ENCODE peak calls at places on chromosomes 11 and 22, in four cellular contexts. N is K562, S is GM12878, K is HL-60. I is an unnamed sample.

GRCh38 chr11:130037058-130037457 is 32.6 kb upstream of the APLP2 start:
- DNase-seq in N (no peak), S (no peak), K (no peak), I (peak; percentile 77)

GRCh38 chr22:44661070-44661469 is 40.9 kb upstream of the PRR5 start:
- DNase-seq in N (no peak), S (no peak), K (no peak), I (no peak)

GRCh38 chr11:65431452-65432132 is 9.0 kb downstream of the NEAT1 start:
- DNase-seq in N (no peak), S (no peak), K (no peak), I (no peak)

GRCh38 chr11:16791494-16791961 is 53.1 kb downstream of the C11orf58 start:
- DNase-seq in N (no peak), S (no peak), K (no peak), I (peak; percentile 24)

GRCh38 chr11:62981743-62982142 is 3.0 kb downstream of the SLC22A6 start:
- DNase-seq in N (no peak), S (no peak), K (no peak), I (no peak)

GRCh38 chr11:133901999-133902398 is 54.8 kb downstream of the IGSF9B start:
- DNase-seq in N (no peak), S (no peak), K (no peak), I (no peak)

GRCh38 chr22:50320671-50321325 is 6.0 kb downstream of the DENND6B start:
- DNase-seq in N (peak; percentile 3), S (no peak), K (no peak), I (no peak)

GRCh38 chr22:47209547-47210023 is 447.1 kb downstream of the TBC1D22A start:
- DNase-seq in N (no peak), S (no peak), K (no peak), I (no peak)

GRCh38 chr11:16028406-16028805 is 327.9 kb downstream of the SOX6 start:
- DNase-seq in N (no peak), S (no peak), K (no peak), I (no peak)

GRCh38 chr11:118882489-118882888 is 1.2 kb upstream of the CXCR5 start:
- DNase-seq in N (no peak), S (no peak), K (no peak), I (no peak)

GRCh38 chr11:66289548-66290331 is 797 bp upstream of the YIF1A start:
- DNase-seq in N (peak; percentile 82), S (peak; percentile 45), K (no peak), I (no peak)

GRCh38 chr11:100719809-100720221 is 32.7 kb downstream of the ARHGAP42 start:
- DNase-seq in N (no peak), S (no peak), K (no peak), I (no peak)

GRCh38 chr11:33531743-33532181 is 168.9 kb downstream of the C11orf91 start:
- DNase-seq in N (no peak), S (no peak), K (no peak), I (no peak)

GRCh38 chr22:45550416-45550815 is 47.7 kb downstream of the FBLN1 start:
- DNase-seq in N (no peak), S (no peak), K (no peak), I (no peak)

GRCh38 chr11:56705784-56706396 is 7.0 kb downstream of the OR9G1 start:
- DNase-seq in N (no peak), S (no peak), K (no peak), I (no peak)

GRCh38 chr11:109085708-109086373 is 336.1 kb upstream of the C11orf87 start:
- DNase-seq in N (no peak), S (no peak), K (no peak), I (no peak)

GRCh38 chr11:109865558-109866186 is 227.5 kb upstream of the ZC3H12C start:
- DNase-seq in N (no peak), S (no peak), K (no peak), I (no peak)

GRCh38 chr11:102237096-102237735 is 80.1 kb upstream of the BIRC3 start:
- DNase-seq in N (no peak), S (no peak), K (no peak), I (no peak)

GRCh38 chr11:9601041-9601875 is 27.8 kb downstream of the WEE1 start:
- DNase-seq in N (no peak), S (peak; percentile 95), K (peak; percentile 66), I (no peak)

GRCh38 chr11:35088226-35088625 is 50.7 kb upstream of the CD44 start:
- DNase-seq in N (no peak), S (no peak), K (no peak), I (no peak)

GRCh38 chr22:49087716-49088660 is 739.7 kb downstream of the BRD1 start:
- DNase-seq in N (no peak), S (no peak), K (no peak), I (no peak)

GRCh38 chr11:19080579-19080993 is 20.1 kb upstream of the MRGPRX2 start:
- DNase-seq in N (no peak), S (no peak), K (no peak), I (peak; percentile 65)

GRCh38 chr22:19523240-19524169 is 705 bp downstream of the CLDN5 start:
- DNase-seq in N (peak; percentile 56), S (no peak), K (peak; percentile 35), I (no peak)

DNA sequence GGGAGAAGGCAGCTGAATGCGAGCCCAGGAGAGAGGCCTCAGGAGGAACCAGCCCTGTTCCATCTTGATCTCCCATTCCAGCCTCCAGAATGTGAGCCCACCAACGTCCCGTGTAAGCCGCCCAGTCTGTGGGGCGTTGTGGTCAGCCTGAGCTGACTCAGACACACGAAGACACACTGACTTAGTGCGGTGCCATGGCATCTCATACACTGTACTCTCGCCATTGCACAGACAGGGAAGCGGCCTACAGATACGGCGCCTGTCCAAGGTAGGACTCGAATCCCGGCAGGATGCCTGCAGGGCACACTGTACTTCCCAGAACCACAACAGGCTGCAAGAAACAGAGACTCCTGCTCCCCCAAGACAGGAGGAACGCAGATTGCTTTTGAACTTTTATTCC is 179.6 kb downstream of the CTTN start:
- DNase-seq in N (no peak), S (no peak), K (no peak), I (no peak)
- TF ChIP-seq GABPA in N (no peak), S (no peak), K (no peak), I (no peak)

DNA sequence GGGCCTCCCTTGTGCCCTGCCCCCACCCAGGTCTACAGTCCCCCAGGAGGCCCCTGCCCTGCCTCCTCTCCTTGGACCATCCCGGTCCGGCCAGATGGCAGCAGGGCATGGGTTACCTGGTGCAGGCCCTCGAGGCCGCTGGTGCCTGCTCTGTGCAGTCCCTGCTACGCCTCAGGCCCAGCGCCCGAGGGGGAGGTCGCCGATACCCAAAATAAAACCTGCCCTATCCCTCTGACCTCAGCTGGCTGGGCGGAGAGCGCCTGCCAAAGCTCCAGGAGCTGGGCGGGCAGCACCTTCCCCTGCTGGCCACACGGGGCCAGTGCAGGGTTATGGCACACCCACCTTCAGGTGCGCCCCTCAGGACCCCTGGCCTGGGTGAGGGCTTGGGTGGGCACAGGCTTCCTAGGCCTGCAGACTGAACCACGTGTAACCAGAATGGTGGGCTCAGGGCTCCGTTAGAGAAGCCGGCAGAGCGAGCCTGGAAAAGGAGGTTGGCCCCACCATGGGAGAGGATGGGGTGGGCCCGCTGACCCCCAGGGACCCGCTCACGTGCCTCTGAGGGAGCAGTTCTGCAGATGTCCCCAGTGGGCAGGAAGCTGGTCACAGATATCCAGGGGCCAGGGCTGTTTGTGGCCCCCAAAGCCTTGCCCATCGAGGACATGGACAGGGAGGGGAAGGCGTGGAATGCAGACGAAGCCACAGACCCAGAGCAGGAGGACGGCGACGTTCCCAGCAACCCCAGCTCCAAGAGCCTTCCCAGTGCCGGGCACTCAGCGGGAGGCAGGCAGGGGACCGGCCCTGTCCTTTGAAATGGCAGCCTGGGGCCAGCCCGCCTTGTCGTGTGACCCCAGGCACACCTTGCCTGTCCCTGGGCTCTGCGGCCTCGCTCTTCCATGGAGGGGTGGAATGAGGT is 1.7 kb upstream of the TNNT3 start:
- DNase-seq in N (peak; percentile 47), S (no peak), K (no peak), I (no peak)
- TF ChIP-seq GABPA in N (no peak), S (no peak), K (no peak), I (no peak)

GRCh38 chr11:46347637-46348311 is 511 bp downstream of the DGKZ start:
- DNase-seq in N (peak; percentile 49), S (no peak), K (no peak), I (no peak)

GRCh38 chr11:46345881-46346484 is 1.3 kb upstream of the DGKZ start:
- DNase-seq in N (no peak), S (no peak), K (no peak), I (no peak)

GRCh38 chr11:46346886-46347636 is at the start of gene DGKZ:
- DNase-seq in N (peak; percentile 97), S (no peak), K (peak; percentile 83), I (peak; percentile 66)

GRCh38 chr11:46343520-46343919 is 3.7 kb upstream of the DGKZ start:
- DNase-seq in N (no peak), S (no peak), K (no peak), I (peak; percentile 50)

DNA sequence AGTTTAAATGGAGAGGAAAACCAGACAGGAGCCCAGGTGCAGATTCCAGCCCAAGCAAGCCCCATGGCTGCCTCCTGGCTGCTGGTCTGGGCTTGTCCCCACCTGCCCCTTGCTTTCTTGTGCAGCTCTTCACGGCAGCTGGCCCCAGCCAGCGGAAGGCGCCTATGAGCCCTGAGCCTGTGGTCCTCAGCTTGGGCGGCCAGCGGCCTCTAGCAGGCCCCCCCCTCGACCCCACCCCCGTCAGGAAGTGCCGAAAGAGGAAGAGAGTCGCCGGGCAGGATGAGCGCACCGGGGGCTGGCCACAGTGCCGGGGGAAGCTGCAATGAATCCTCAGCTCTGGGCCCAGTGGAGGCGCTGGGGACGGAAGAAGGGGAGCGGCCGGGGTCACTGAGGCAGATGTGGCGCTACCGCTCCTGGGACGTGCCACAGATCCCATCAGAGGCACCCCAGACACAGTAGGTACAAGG is 2.1 kb upstream of the DGKZ start:
- DNase-seq in N (no peak), S (no peak), K (peak; percentile 86), I (no peak)
- TF ChIP-seq GABPA in N (peak; percentile 23), S (no peak), K (peak; percentile 47), I (no peak)

GRCh38 chr11:1879941-1880720 is 11.6 kb downstream of the PRR33 start:
- DNase-seq in N (no peak), S (no peak), K (no peak), I (no peak)
- TF ChIP-seq GABPA in N (no peak), S (no peak), K (no peak), I (no peak)

DNA sequence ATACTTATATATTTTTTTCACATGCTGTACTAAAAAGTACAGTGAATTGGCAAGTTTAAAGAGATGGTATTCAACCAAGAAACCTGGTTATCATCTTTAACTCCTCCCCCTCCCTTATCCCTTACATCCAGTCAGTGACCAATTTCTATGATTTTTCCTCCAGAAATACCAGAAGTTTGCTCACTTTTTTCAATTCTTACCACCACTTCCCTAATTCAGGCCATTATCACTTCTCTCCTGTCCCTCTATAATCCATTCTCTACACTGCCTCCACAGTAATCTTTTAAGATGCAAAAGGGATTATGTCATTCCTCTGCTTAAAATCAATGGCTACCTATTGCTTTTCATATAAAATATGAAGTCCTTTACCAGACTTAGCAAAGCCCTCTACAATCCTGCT is 62.8 kb downstream of the CEP57 start:
- DNase-seq in N (no peak), S (no peak), K (no peak), I (no peak)
- TF ChIP-seq GABPA in N (no peak), S (no peak), K (no peak), I (no peak)

I was measured in HepG2.